ENCODE peak calls at places on chromosomes 5 and 9, in nine cellular contexts. N, M, L, C, W, J, U, Q and G are unnamed samples.

GRCh38 chr9:3177921-3178320 is 334.0 kb upstream of the PUM3 start:
- DNase-seq in N (no peak), M (no peak), L (no peak), C (no peak), W (no peak), J (no peak), U (no peak), Q (no peak), G (peak; percentile 54)

GRCh38 chr5:102539598-102539997 is 40.8 kb upstream of the SLCO6A1 start:
- DNase-seq in N (no peak), M (no peak), L (no peak), C (no peak), W (no peak), J (no peak), U (no peak), Q (no peak), G (no peak)

GRCh38 chr9:6040077-6040476 is 24.7 kb upstream of the RANBP6 start:
- DNase-seq in N (no peak), M (no peak), L (no peak), C (no peak), W (no peak), J (no peak), U (no peak), Q (no peak), G (no peak)

GRCh38 chr9:114989600-114990410 is 59.4 kb upstream of the TNFSF8 start:
- DNase-seq in N (no peak), M (no peak), L (no peak), C (no peak), W (no peak), J (no peak), U (no peak), Q (no peak), G (no peak)

GRCh38 chr5:151267481-151268275 is 14.7 kb downstream of the GM2A start:
- DNase-seq in N (no peak), M (no peak), L (no peak), C (no peak), W (no peak), J (no peak), U (no peak), Q (no peak), G (no peak)

GRCh38 chr9:104386020-104386419 is 118.0 kb upstream of the OR13F1 start:
- DNase-seq in N (no peak), M (no peak), L (no peak), C (no peak), W (no peak), J (no peak), U (no peak), Q (no peak), G (no peak)

GRCh38 chr9:14344846-14345585 is 31.1 kb upstream of the NFIB start:
- DNase-seq in N (peak; percentile 58), M (peak; percentile 56), L (no peak), C (no peak), W (peak; percentile 58), J (peak; percentile 78), U (no peak), Q (no peak), G (no peak)

GRCh38 chr5:127934791-127935256 is 148.7 kb upstream of the SLC12A2 start:
- DNase-seq in N (peak; percentile 78), M (peak; percentile 63), L (no peak), C (no peak), W (no peak), J (peak; percentile 76), U (no peak), Q (peak; percentile 99), G (peak; percentile 97)

GRCh38 chr9:125142560-125143376 is 560 bp downstream of the SCAI start:
- DNase-seq in N (peak; percentile 46), M (peak; percentile 31), L (no peak), C (peak; percentile 4), W (no peak), J (peak; percentile 63), U (no peak), Q (no peak), G (no peak)

GRCh38 chr9:136052433-136052880 is 42.6 kb downstream of the NACC2 start:
- DNase-seq in N (peak; percentile 60), M (peak; percentile 67), L (peak; percentile 74), C (no peak), W (no peak), J (peak; percentile 80), U (no peak), Q (peak; percentile 81), G (no peak)

GRCh38 chr9:109498195-109499060 is at the start of gene PTPN3:
- DNase-seq in N (peak; percentile 66), M (peak; percentile 45), L (peak; percentile 75), C (no peak), W (no peak), J (peak; percentile 73), U (no peak), Q (peak; percentile 22), G (no peak)

GRCh38 chr9:33972698-33973097 is 76.0 kb downstream of the UBAP2 start:
- DNase-seq in N (no peak), M (no peak), L (no peak), C (no peak), W (no peak), J (no peak), U (no peak), Q (no peak), G (no peak)

GRCh38 chr9:96638606-96639364 is 16.3 kb downstream of the PRXL2C start:
- DNase-seq in N (no peak), M (peak; percentile 53), L (no peak), C (no peak), W (no peak), J (no peak), U (no peak), Q (no peak), G (no peak)

GRCh38 chr9:130866474-130866965 is 30.1 kb downstream of the QRFP start:
- DNase-seq in N (peak; percentile 92), M (peak; percentile 93), L (no peak), C (peak; percentile 75), W (peak; percentile 72), J (peak; percentile 97), U (peak; percentile 15), Q (peak; percentile 93), G (peak; percentile 84)

GRCh38 chr5:36882250-36882649 is 5.7 kb downstream of the NIPBL start:
- DNase-seq in N (no peak), M (no peak), L (no peak), C (no peak), W (no peak), J (no peak), U (no peak), Q (no peak), G (no peak)

GRCh38 chr5:36880761-36881160 is 4.2 kb downstream of the NIPBL start:
- DNase-seq in N (no peak), M (no peak), L (no peak), C (no peak), W (no peak), J (no peak), U (no peak), Q (no peak), G (no peak)

GRCh38 chr5:36883894-36884462 is 7.4 kb downstream of the NIPBL start:
- DNase-seq in N (no peak), M (no peak), L (no peak), C (no peak), W (no peak), J (no peak), U (no peak), Q (no peak), G (no peak)

GRCh38 chr5:36881304-36881703 is 4.7 kb downstream of the NIPBL start:
- DNase-seq in N (no peak), M (no peak), L (no peak), C (no peak), W (no peak), J (no peak), U (no peak), Q (no peak), G (no peak)

GRCh38 chr5:36881807-36882206 is 5.2 kb downstream of the NIPBL start:
- DNase-seq in N (no peak), M (no peak), L (no peak), C (no peak), W (no peak), J (no peak), U (no peak), Q (no peak), G (no peak)
- H3K4me1 ChIP-seq in N (peaks cover 19% of the 10 kb centered on the region), M (no peaks in the 10 kb centered on the region), L (peaks cover 56% of the 10 kb centered on the region), C (peaks cover 86% of the 10 kb centered on the region), W (peaks cover 56% of the 10 kb centered on the region), J (peaks cover 4% of the 10 kb centered on the region), U (peaks cover 65% of the 10 kb centered on the region), Q (peaks cover 21% of the 10 kb centered on the region), G (peaks cover 18% of the 10 kb centered on the region)

GRCh38 chr9:82457281-82457680 is 468.7 kb downstream of the SPATA31D1 start:
- DNase-seq in N (no peak), M (no peak), L (no peak), C (no peak), W (no peak), J (no peak), U (no peak), Q (no peak), G (no peak)

GRCh38 chr9:82457959-82458358 is 469.4 kb downstream of the SPATA31D1 start:
- DNase-seq in N (peak; percentile 37), M (no peak), L (no peak), C (no peak), W (no peak), J (no peak), U (no peak), Q (no peak), G (no peak)

GRCh38 chr9:82456621-82457020 is 468.0 kb downstream of the SPATA31D1 start:
- DNase-seq in N (no peak), M (no peak), L (no peak), C (no peak), W (no peak), J (no peak), U (no peak), Q (no peak), G (peak; percentile 40)

GRCh38 chr9:82454509-82455190 is 466.1 kb downstream of the SPATA31D1 start:
- DNase-seq in N (peak; percentile 1), M (no peak), L (no peak), C (no peak), W (no peak), J (no peak), U (no peak), Q (no peak), G (no peak)
- TF ChIP-seq CTCF in N (no peak), M (no peak), L (no peak), C (no peak), W (no peak), J (no peak), U (no peak), Q (no peak), G (no peak)

DNA sequence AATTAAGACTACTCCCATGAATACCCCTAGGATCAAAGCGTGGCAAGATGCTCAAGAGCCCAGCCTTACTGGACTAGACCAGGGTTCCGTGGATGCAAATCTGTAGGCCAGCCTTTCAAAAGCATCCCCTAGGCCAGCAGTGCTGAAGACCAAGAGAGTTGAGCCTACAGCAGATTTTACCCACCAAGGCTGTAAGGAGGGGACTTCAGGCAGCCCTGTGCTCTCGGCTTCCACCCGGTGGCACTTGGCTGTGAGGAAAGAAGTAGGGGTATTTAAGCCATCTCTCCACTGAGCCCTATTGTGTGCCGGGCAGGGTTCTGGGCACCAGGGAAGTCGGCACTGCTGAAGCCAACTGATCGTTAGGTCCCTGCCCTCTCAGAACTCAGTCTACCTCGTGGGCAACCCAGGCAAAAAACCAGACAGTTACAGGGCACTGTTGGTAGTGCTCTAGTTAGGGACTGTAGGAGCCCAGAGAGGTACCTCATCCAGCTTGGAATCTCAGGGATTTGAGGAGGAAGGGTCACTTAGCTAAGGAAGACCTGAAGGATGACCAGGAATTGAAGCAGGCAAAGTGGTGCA is 25.5 kb downstream of the TCF7 start:
- DNase-seq in N (no peak), M (peak; percentile 16), L (peak; percentile 25), C (no peak), W (peak; percentile 36), J (peak; percentile 40), U (no peak), Q (no peak), G (no peak)
- H3K4me1 ChIP-seq in N (no peaks in the 10 kb centered on the region), M (no peaks in the 10 kb centered on the region), L (no peaks in the 10 kb centered on the region), C (peaks cover 35% of the 10 kb centered on the region), W (peaks cover 17% of the 10 kb centered on the region), J (no peaks in the 10 kb centered on the region), U (peaks cover 65% of the 10 kb centered on the region), Q (peaks cover 17% of the 10 kb centered on the region), G (peaks cover 8% of the 10 kb centered on the region)

GRCh38 chr9:69193685-69194032 is 19.6 kb downstream of the TJP2 start:
- DNase-seq in N (peak; percentile 48), M (no peak), L (no peak), C (peak; percentile 41), W (no peak), J (no peak), U (no peak), Q (peak; percentile 30), G (no peak)
- TF ChIP-seq CTCF in N (peak; percentile 19), M (no peak), L (no peak), C (peak; percentile 7), W (no peak), J (peak; percentile 28), U (no peak), Q (no peak), G (peak; percentile 1)